ENCODE peak calls at places on chromosome 16, in seven cellular contexts. K is GM23338, W is fibroblast of the aortic adventitia, U is OCI-LY7, F is AG10803, Q is right lobe of liver, I is cardiac muscle cell. P is an unnamed sample.
A peak's percentile ranks its signal among the peaks of the same experiment; 100 is the strongest.

GRCh38 chr16:87173294-87173883 is 143.8 kb downstream of the C16orf95 start:
- DNase-seq in Q (no peak), U (no peak), I (peak; percentile 27), K (no peak), F (peak; percentile 23), W (peak; percentile 35), P (no peak)

GRCh38 chr16:86834451-86835035 is 256.2 kb downstream of the FOXL1 start:
- DNase-seq in F (peak; percentile 35), I (peak; percentile 26), U (no peak), W (peak; percentile 25), K (peak; percentile 66), Q (no peak), P (peak; percentile 81)

GRCh38 chr16:57477531-57478202 is 8.6 kb downstream of the DOK4 start:
- DNase-seq in F (no peak), W (no peak), K (peak; percentile 56), U (no peak), Q (peak; percentile 33), I (no peak), P (no peak)

GRCh38 chr16:89320717-89321501 is 103.4 kb downstream of the ZNF778 start:
- DNase-seq in Q (no peak), F (no peak), W (peak; percentile 71), K (peak; percentile 74), I (peak; percentile 61), U (no peak), P (peak; percentile 59)

GRCh38 chr16:29943846-29944669 is 17.8 kb upstream of the TMEM219 start:
- DNase-seq in W (peak; percentile 98), I (peak; percentile 98), K (peak; percentile 80), U (no peak), F (peak; percentile 98), Q (no peak), P (peak; percentile 98)

GRCh38 chr16:74577882-74578366 is 29.0 kb downstream of the GLG1 start:
- DNase-seq in K (no peak), Q (no peak), I (no peak), U (no peak), W (peak; percentile 50), F (peak; percentile 61), P (peak; percentile 74)

GRCh38 chr16:87765473-87765775 is 362 bp downstream of the KLHDC4 start:
- DNase-seq in F (no peak), K (peak; percentile 16), U (peak; percentile 68), Q (no peak), I (peak; percentile 18), W (no peak), P (no peak)

GRCh38 chr16:28311913-28312312 is 19.6 kb downstream of the SBK1 start:
- DNase-seq in U (no peak), K (no peak), F (no peak), W (no peak), I (no peak), Q (no peak), P (no peak)

GRCh38 chr16:84281077-84281476 is 13.6 kb upstream of the WFDC1 start:
- DNase-seq in I (peak; percentile 30), U (peak; percentile 56), K (peak; percentile 72), Q (no peak), W (peak; percentile 22), F (peak; percentile 15), P (no peak)

GRCh38 chr16:27430923-27431484 is 29.0 kb downstream of the IL21R start:
- DNase-seq in Q (peak; percentile 16), K (no peak), U (peak; percentile 70), W (no peak), I (peak; percentile 26), F (peak; percentile 32), P (no peak)

GRCh38 chr16:13036600-13036999 is 135.2 kb downstream of the SHISA9 start:
- DNase-seq in I (peak; percentile 23), U (peak; percentile 62), K (peak; percentile 90), Q (peak; percentile 49), F (peak; percentile 13), W (peak; percentile 25), P (peak; percentile 47)

GRCh38 chr16:85715169-85716015 is 26.6 kb upstream of the GINS2 start:
- DNase-seq in I (peak; percentile 53), K (peak; percentile 49), F (no peak), W (peak; percentile 22), U (no peak), Q (no peak), P (no peak)

GRCh38 chr16:69865701-69866100 is 85.4 kb upstream of the CLEC18A start:
- DNase-seq in K (peak; percentile 37), I (peak; percentile 94), F (peak; percentile 52), Q (no peak), W (peak; percentile 91), U (no peak), P (peak; percentile 83)

GRCh38 chr16:54285414-54286066 is 1.0 kb downstream of the IRX3 start:
- DNase-seq in I (peak; percentile 50), U (no peak), Q (no peak), K (peak; percentile 59), F (peak; percentile 62), W (peak; percentile 43), P (peak; percentile 52)
- TF ChIP-seq CTCF in I (no peak), U (no peak), Q (no peak), K (no peak), F (no peak), W (no peak), P (peak; percentile 22)

DNA sequence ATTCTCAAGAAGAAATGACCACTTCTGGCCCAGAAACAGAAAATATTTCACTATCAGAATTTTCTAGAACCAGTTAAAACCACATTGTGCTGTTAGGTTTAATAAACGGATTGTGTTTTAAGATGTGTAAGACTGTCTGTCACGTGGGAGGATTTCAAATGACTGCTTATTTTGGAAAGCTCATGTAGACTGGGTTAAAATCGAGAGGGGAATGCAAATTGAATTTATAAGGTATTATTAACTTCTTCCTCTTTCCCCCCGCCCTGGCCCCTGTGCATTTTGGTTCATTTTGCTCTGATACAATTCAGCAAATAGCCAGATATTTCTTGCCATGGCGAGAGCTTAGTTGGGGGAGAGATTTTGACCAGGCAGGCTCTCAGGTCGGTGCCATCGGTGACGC is 498.7 kb downstream of the WWOX start:
- DNase-seq in U (no peak), F (no peak), Q (peak; percentile 54), I (no peak), W (no peak), K (no peak), P (no peak)
- H3K4me3 ChIP-seq in U (no peak overlapping the region), F (no peak overlapping the region), Q (no peak overlapping the region), I (no peak overlapping the region), W (no peak overlapping the region), K (no peak overlapping the region), P (no peak overlapping the region)

GRCh38 chr16:73215482-73216377 is 167.8 kb upstream of the ZFHX3 start:
- DNase-seq in I (peak; percentile 36), K (no peak), F (no peak), W (no peak), U (no peak), Q (no peak), P (no peak)

GRCh38 chr16:73214825-73215481 is 167.0 kb upstream of the ZFHX3 start:
- DNase-seq in K (no peak), Q (no peak), F (peak; percentile 100), U (no peak), W (peak; percentile 98), I (peak; percentile 52), P (peak; percentile 86)

GRCh38 chr16:73219176-73219575 is 171.2 kb upstream of the ZFHX3 start:
- DNase-seq in Q (no peak), F (no peak), K (no peak), W (no peak), U (no peak), I (no peak), P (no peak)

GRCh38 chr16:73216932-73217331 is 169.0 kb upstream of the ZFHX3 start:
- DNase-seq in K (no peak), U (no peak), F (no peak), W (no peak), I (no peak), Q (no peak), P (no peak)

DNA sequence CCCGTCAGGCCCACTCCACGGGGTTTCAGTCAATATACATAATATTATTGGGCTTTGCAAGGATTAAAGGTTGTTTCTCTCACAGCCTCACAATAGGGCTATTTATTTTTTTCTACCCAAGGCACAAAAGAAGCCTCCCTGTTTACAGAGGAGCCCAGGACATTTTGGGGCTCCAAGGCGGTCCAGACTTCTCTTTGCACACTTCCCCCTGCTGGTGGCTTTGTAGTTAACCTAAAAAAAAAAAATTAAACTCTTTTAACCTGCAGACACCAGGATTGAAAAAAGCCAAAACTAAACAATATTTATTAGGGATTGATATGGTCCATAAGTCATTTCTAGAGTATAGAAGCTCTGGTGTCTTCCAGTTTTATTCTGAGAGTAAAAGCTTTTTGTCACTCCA is 169.7 kb upstream of the ZFHX3 start:
- DNase-seq in U (no peak), F (no peak), Q (no peak), K (peak; percentile 68), W (no peak), I (no peak), P (no peak)
- TF ChIP-seq CTCF in U (peak; percentile 43), F (peak; percentile 18), Q (no peak), K (peak; percentile 69), W (no peak), I (peak; percentile 23), P (peak; percentile 24)

DNA sequence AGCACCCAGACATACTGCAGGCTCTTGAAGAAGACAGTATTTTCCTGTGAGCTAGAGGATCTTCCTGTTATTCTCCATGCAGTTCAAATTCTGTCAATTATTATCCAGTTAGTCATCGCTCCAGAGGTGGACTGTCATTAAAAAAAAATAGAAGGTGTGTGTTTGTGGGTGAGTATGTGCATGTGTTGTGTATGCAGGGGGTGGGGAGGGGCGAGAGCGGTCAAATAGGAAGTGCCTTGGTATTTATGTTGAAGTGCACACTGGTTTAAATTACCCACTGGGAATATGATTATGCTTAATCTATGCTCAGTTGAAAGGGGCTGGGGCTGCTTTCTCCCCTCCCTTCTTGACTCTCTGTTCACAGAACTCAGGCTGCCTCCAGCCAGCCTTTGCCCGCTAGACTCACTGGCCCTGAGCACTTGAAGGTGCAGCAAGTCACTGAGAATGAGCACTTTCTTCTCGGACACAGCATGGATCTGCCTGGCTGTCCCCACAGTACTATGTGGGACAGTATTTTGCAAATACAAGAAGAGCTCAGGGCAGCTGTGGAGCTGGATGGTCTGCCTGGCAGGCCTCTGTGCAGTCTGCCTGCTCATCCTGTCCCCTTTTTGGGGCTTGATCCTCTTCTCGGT is at the start of gene HSD17B2:
- DNase-seq in K (no peak), F (peak; percentile 14), U (no peak), I (no peak), Q (peak; percentile 72), W (no peak), P (peak; percentile 15)
- H3K4me3 ChIP-seq in K (no peak within 1 kb of the TSS), F (no peak within 1 kb of the TSS), U (no peak within 1 kb of the TSS), I (no peak within 1 kb of the TSS), Q (peak within 1 kb of the TSS; percentile 67), W (no peak within 1 kb of the TSS), P (no peak within 1 kb of the TSS)

GRCh38 chr16:31493506-31494125 is 10.7 kb downstream of the SLC5A2 start:
- DNase-seq in U (no peak), F (no peak), Q (no peak), W (no peak), K (no peak), I (no peak), P (no peak)
- TF ChIP-seq CTCF in U (no peak), F (no peak), Q (no peak), W (no peak), K (no peak), I (no peak), P (no peak)

P was measured in astrocyte of the spinal cord.